ENCODE peak calls at places on chromosomes 12 and 14, in ten cellular contexts. U, B, X, Z, L, F, O, Q, E and V are unnamed samples.

GRCh38 chr12:51869490-51869865 is 18.4 kb upstream of the ANKRD33 start:
- DNase-seq in X (no peak), O (no peak), E (no peak), B (no peak), U (no peak), Q (no peak), L (no peak), Z (no peak), F (no peak), V (no peak)

GRCh38 chr14:63383776-63384367 is 65.1 kb upstream of the GPHB5 start:
- DNase-seq in Q (no peak), L (peak; percentile 13), U (no peak), F (no peak), Z (no peak), E (no peak), X (no peak), B (no peak), O (no peak), V (no peak)

GRCh38 chr12:14314801-14315200 is 50.7 kb upstream of the ATF7IP start:
- DNase-seq in F (no peak), X (no peak), L (no peak), Q (no peak), B (no peak), E (no peak), O (no peak), Z (no peak), U (no peak), V (no peak)

GRCh38 chr14:93965287-93965821 is 11.0 kb downstream of the ASB2 start:
- DNase-seq in Q (no peak), X (no peak), F (peak; percentile 97), O (no peak), B (no peak), U (peak; percentile 32), E (no peak), Z (no peak), L (no peak), V (no peak)

GRCh38 chr12:76820888-76821482 is 57.1 kb downstream of the ZDHHC17 start:
- DNase-seq in O (no peak), Z (no peak), L (no peak), E (peak; percentile 34), X (peak; percentile 21), F (peak; percentile 26), B (peak; percentile 19), U (peak; percentile 39), Q (peak; percentile 7), V (no peak)

GRCh38 chr12:69739287-69740191 is 879 bp downstream of the RAB3IP start:
- DNase-seq in L (peak; percentile 83), F (no peak), Z (peak; percentile 45), U (peak; percentile 28), X (no peak), E (peak; percentile 17), Q (peak; percentile 49), B (peak; percentile 72), O (no peak), V (peak; percentile 67)

GRCh38 chr12:94807951-94808350 is 157.6 kb upstream of the TMCC3 start:
- DNase-seq in Z (no peak), F (no peak), B (no peak), L (no peak), X (no peak), Q (no peak), E (no peak), O (no peak), U (no peak), V (no peak)

GRCh38 chr14:61152851-61153364 is 128.2 kb downstream of the TMEM30B start:
- DNase-seq in Q (no peak), F (peak; percentile 29), O (no peak), U (no peak), E (peak; percentile 51), L (no peak), B (no peak), Z (no peak), X (no peak), V (no peak)

GRCh38 chr14:55926007-55926406 is 192.2 kb upstream of the PELI2 start:
- DNase-seq in O (no peak), F (no peak), B (no peak), L (no peak), Q (no peak), Z (no peak), U (no peak), E (no peak), X (no peak), V (no peak)

GRCh38 chr14:105581551-105582341 is 55.4 kb downstream of the TMEM121 start:
- DNase-seq in E (no peak), Q (peak; percentile 5), L (peak; percentile 80), Z (no peak), O (no peak), F (no peak), B (peak; percentile 68), U (no peak), X (no peak), V (no peak)

GRCh38 chr12:133080619-133081407 is at the start of gene ZNF140:
- DNase-seq in U (peak; percentile 68), Q (no peak), X (peak; percentile 86), B (peak; percentile 96), L (peak; percentile 98), E (peak; percentile 96), O (peak; percentile 83), F (peak; percentile 92), Z (peak; percentile 87), V (peak; percentile 98)

DNA sequence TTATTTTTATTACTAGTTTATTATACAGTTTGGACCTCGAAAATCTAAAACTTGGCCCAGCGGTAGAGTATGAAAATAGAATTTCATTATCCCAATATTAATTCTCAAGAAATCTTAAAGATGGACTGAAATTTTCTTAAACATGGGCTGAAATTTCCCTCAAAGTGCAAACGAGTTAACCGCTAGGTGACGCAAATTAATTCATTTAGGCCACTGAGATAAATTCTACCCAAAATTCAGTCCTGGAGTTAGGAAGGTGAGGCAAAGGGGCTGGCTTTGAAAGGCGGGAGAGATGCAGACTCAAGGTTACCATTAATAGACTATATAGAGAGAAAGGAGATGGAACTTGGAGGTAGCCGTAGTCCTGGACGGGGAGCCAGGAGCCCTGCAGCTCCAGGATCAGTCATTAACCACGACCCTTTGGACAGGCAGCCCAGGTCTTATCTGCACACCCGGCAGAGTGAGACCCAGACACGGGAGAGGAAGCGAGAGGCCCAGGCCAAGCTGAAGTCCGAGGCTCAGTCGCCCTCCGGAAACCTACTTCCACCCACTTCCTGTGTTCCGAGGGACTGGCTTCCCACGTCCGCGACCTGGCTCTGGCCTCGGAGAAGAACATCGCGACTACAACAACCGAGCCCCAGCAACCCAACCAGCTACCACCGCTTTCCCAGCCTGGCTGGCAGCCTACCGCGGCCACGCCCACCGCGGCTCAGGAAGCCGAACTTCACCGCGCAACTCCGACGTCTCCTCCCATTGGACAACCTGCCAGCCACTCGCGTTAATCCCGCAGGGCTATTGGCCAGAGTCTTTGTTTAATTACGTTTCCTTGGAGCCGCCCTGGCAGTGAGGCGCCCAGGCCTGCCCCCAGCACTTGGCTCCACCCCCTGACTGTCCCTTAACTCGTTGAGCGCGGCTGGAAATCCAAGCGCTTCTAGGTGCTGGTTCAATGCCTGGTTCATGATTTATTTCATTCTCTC is at the start of gene EFCAB11:
- DNase-seq in Q (peak; percentile 89), U (peak; percentile 83), O (peak; percentile 86), B (peak; percentile 97), F (peak; percentile 99), L (peak; percentile 94), E (peak; percentile 98), Z (peak; percentile 89), X (peak; percentile 83), V (peak; percentile 87)
- TF ChIP-seq CTCF in Q (peak; percentile 40), U (peak; percentile 9), O (no peak), B (no peak), F (peak; percentile 73), L (no peak), E (peak; percentile 29), Z (no peak), X (peak; percentile 34), V (no peak)

DNA sequence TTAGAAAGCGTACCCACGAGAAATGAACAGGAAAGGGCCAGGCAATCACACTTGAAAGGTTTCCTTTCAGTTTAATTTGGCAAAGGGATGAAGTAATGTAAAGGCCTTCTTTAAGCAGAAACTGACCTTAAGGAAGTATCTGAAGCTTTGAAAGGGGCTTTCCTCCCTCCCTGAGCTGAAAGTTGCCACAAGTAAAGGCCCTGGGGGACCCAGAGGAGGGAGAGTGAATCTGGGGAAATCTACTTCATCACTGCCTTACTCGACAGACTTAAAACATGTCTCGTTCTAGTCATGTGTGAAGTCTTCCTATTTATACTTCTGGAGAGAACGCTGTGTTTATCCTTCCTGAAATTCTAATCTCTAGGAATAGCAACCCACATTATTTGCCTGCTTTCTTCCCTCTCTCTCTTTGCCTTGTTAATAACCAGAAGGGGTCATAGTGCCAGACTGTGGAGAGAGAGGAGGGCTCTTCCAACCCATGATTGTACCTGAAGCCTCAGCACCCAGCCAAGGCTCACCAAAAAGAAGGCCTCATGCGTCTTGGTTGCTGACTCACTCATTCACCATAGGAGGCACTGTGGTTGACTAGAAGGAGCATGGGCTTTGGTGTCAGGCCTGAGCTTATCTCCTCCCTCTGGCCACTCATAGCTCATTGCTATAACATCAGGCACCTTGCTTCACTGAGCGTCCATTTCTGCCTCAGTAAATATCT is 10.2 kb upstream of the GPX2 start:
- DNase-seq in Q (no peak), E (no peak), B (no peak), X (peak; percentile 42), O (no peak), F (no peak), U (no peak), L (peak; percentile 26), Z (no peak), V (no peak)
- TF ChIP-seq CTCF in Q (no peak), E (peak; percentile 17), B (no peak), X (peak; percentile 56), O (no peak), F (no peak), U (no peak), L (peak; percentile 44), Z (no peak), V (no peak)

GRCh38 chr14:81625343-81625742 is 91.7 kb upstream of the SEL1L start:
- DNase-seq in L (no peak), O (no peak), E (no peak), Z (no peak), F (peak; percentile 8), B (no peak), X (no peak), Q (no peak), U (peak; percentile 8), V (no peak)
- TF ChIP-seq CTCF in L (peak; percentile 19), O (no peak), E (peak; percentile 49), Z (no peak), F (peak; percentile 62), B (peak; percentile 30), X (peak; percentile 53), Q (peak; percentile 73), U (peak; percentile 58), V (peak; percentile 58)

GRCh38 chr12:93379432-93380308 is 1.9 kb downstream of the NUDT4 start:
- DNase-seq in B (no peak), Z (no peak), L (no peak), F (no peak), O (no peak), X (no peak), Q (no peak), U (no peak), E (no peak), V (no peak)

GRCh38 chr12:93381183-93381975 is 3.7 kb downstream of the NUDT4 start:
- DNase-seq in X (no peak), E (no peak), F (no peak), U (no peak), Z (no peak), L (no peak), B (no peak), Q (no peak), O (no peak), V (no peak)

GRCh38 chr12:93377252-93377542 is 528 bp upstream of the NUDT4 start:
- DNase-seq in Z (no peak), L (no peak), F (no peak), E (no peak), Q (no peak), X (no peak), U (no peak), O (no peak), B (no peak), V (no peak)

GRCh38 chr12:93378373-93379310 is 917 bp downstream of the NUDT4 start:
- DNase-seq in E (peak; percentile 52), B (peak; percentile 46), L (peak; percentile 72), Q (peak; percentile 25), U (peak; percentile 85), O (no peak), Z (peak; percentile 31), F (peak; percentile 67), X (peak; percentile 68), V (peak; percentile 74)

GRCh38 chr12:93380480-93381121 is 2.9 kb downstream of the NUDT4 start:
- DNase-seq in B (no peak), L (no peak), Q (no peak), O (no peak), Z (no peak), F (peak; percentile 14), E (peak; percentile 12), X (no peak), U (no peak), V (no peak)
- TF ChIP-seq CTCF in B (peak; percentile 12), L (peak; percentile 22), Q (peak; percentile 57), O (no peak), Z (no peak), F (peak; percentile 71), E (peak; percentile 43), X (peak; percentile 40), U (peak; percentile 45), V (no peak)